ENCODE peak calls at places on chromosomes 6 and 20, in five cellular contexts. G, Z, C, U and H are unnamed samples.
A peak's percentile ranks its signal among the peaks of the same experiment; 100 is the strongest.

GRCh38 chr6:169409742-169410312 is 156.2 kb upstream of the THBS2 start:
- DNase-seq in G (no peak), Z (no peak), C (no peak), U (no peak), H (no peak)

GRCh38 chr6:165825416-165825815 is 162.4 kb upstream of the PDE10A start:
- DNase-seq in G (no peak), Z (no peak), C (no peak), U (no peak), H (no peak)

GRCh38 chr6:119966484-119966883 is 616.9 kb upstream of the MAN1A1 start:
- DNase-seq in G (no peak), Z (no peak), C (no peak), U (peak; percentile 55), H (peak; percentile 39)

GRCh38 chr6:10968776-10969175 is 75.3 kb downstream of the ELOVL2 start:
- DNase-seq in G (no peak), Z (no peak), C (no peak), U (no peak), H (no peak)

GRCh38 chr20:46388945-46389344 is 17.5 kb downstream of the ELMO2 start:
- DNase-seq in G (no peak), Z (no peak), C (no peak), U (no peak), H (no peak)

GRCh38 chr6:42158011-42158410 is 15.2 kb upstream of the GUCA1A start:
- DNase-seq in G (no peak), Z (no peak), C (no peak), U (no peak), H (no peak)

GRCh38 chr6:62775427-62776022 is 435.7 kb upstream of the FKBP1C start:
- DNase-seq in G (peak; percentile 10), Z (no peak), C (no peak), U (peak; percentile 44), H (peak; percentile 69)

GRCh38 chr20:5001174-5002076 is at the start of gene SLC23A2:
- DNase-seq in G (peak; percentile 50), Z (peak; percentile 21), C (peak; percentile 91), U (peak; percentile 63), H (peak; percentile 41)

GRCh38 chr6:5361371-5361770 is 100.1 kb downstream of the FARS2 start:
- DNase-seq in G (no peak), Z (no peak), C (no peak), U (no peak), H (no peak)

GRCh38 chr6:125944434-125944816 is 12.1 kb upstream of the HINT3 start:
- DNase-seq in G (no peak), Z (peak; percentile 71), C (no peak), U (no peak), H (peak; percentile 87)

GRCh38 chr6:79201127-79201526 is 33.4 kb downstream of the HMGN3 start:
- DNase-seq in G (no peak), Z (no peak), C (no peak), U (no peak), H (no peak)

GRCh38 chr6:37838209-37838921 is 18.8 kb downstream of the ZFAND3 start:
- DNase-seq in G (no peak), Z (no peak), C (no peak), U (no peak), H (peak; percentile 33)

GRCh38 chr6:1035419-1035818 is 276.5 kb upstream of the FOXQ1 start:
- DNase-seq in G (no peak), Z (no peak), C (no peak), U (no peak), H (no peak)